ENCODE peak calls at places on chromosomes 6 and 20, in seven cellular contexts. One of them, this sample, is unnamed.

GRCh38 chr6:165486183-165487137 is 176.6 kb downstream of the PDE10A start:
- DNase-seq in heart right ventricle: no peak
- DNase-seq in HAP-1: no peak
- DNase-seq in activated T-cell treated with anti-CD3 and anti-CD28 coated beads for 1 hour: no peak
- DNase-seq in kidney tubule cell: peak; percentile 32
- DNase-seq in stimulated activated CD4-positive, alpha-beta T cell treated with anti-CD3 and anti-CD28 coated beads, Interleukin-4, amount 100 ng/mL, for 48 hours: no peak
- DNase-seq in activated CD4-positive, alpha-beta T cell treated with anti-CD3 and anti-CD28 coated beads, Interleukin-2, amount 50 U/mL, for 1 hour: no peak
- DNase-seq in this sample: no peak

GRCh38 chr6:17865798-17866725 is 121.4 kb downstream of the KIF13A start:
- DNase-seq in heart right ventricle: peak; percentile 74
- DNase-seq in HAP-1: no peak
- DNase-seq in activated T-cell treated with anti-CD3 and anti-CD28 coated beads for 1 hour: no peak
- DNase-seq in kidney tubule cell: peak; percentile 100
- DNase-seq in stimulated activated CD4-positive, alpha-beta T cell treated with anti-CD3 and anti-CD28 coated beads, Interleukin-4, amount 100 ng/mL, for 48 hours: no peak
- DNase-seq in activated CD4-positive, alpha-beta T cell treated with anti-CD3 and anti-CD28 coated beads, Interleukin-2, amount 50 U/mL, for 1 hour: no peak
- DNase-seq in this sample: no peak

GRCh38 chr6:9540534-9541126 is 874.2 kb downstream of the TFAP2A start:
- DNase-seq in heart right ventricle: no peak
- DNase-seq in HAP-1: peak; percentile 29
- DNase-seq in activated T-cell treated with anti-CD3 and anti-CD28 coated beads for 1 hour: no peak
- DNase-seq in kidney tubule cell: peak; percentile 70
- DNase-seq in stimulated activated CD4-positive, alpha-beta T cell treated with anti-CD3 and anti-CD28 coated beads, Interleukin-4, amount 100 ng/mL, for 48 hours: no peak
- DNase-seq in activated CD4-positive, alpha-beta T cell treated with anti-CD3 and anti-CD28 coated beads, Interleukin-2, amount 50 U/mL, for 1 hour: no peak
- DNase-seq in this sample: peak; percentile 57

GRCh38 chr20:50136822-50137599 is 16.5 kb downstream of the PEDS1 start:
- DNase-seq in heart right ventricle: no peak
- DNase-seq in HAP-1: no peak
- DNase-seq in activated T-cell treated with anti-CD3 and anti-CD28 coated beads for 1 hour: no peak
- DNase-seq in kidney tubule cell: peak; percentile 71
- DNase-seq in stimulated activated CD4-positive, alpha-beta T cell treated with anti-CD3 and anti-CD28 coated beads, Interleukin-4, amount 100 ng/mL, for 48 hours: no peak
- DNase-seq in activated CD4-positive, alpha-beta T cell treated with anti-CD3 and anti-CD28 coated beads, Interleukin-2, amount 50 U/mL, for 1 hour: no peak
- DNase-seq in this sample: no peak

GRCh38 chr6:132684998-132685397 is 26.0 kb upstream of the TAAR1 start:
- DNase-seq in heart right ventricle: no peak
- DNase-seq in HAP-1: no peak
- DNase-seq in activated T-cell treated with anti-CD3 and anti-CD28 coated beads for 1 hour: no peak
- DNase-seq in kidney tubule cell: peak; percentile 13
- DNase-seq in stimulated activated CD4-positive, alpha-beta T cell treated with anti-CD3 and anti-CD28 coated beads, Interleukin-4, amount 100 ng/mL, for 48 hours: no peak
- DNase-seq in activated CD4-positive, alpha-beta T cell treated with anti-CD3 and anti-CD28 coated beads, Interleukin-2, amount 50 U/mL, for 1 hour: no peak
- DNase-seq in this sample: no peak

GRCh38 chr20:48681201-48681881 is 146.5 kb downstream of the PREX1 start:
- DNase-seq in heart right ventricle: no peak
- DNase-seq in HAP-1: no peak
- DNase-seq in activated T-cell treated with anti-CD3 and anti-CD28 coated beads for 1 hour: no peak
- DNase-seq in kidney tubule cell: no peak
- DNase-seq in stimulated activated CD4-positive, alpha-beta T cell treated with anti-CD3 and anti-CD28 coated beads, Interleukin-4, amount 100 ng/mL, for 48 hours: no peak
- DNase-seq in activated CD4-positive, alpha-beta T cell treated with anti-CD3 and anti-CD28 coated beads, Interleukin-2, amount 50 U/mL, for 1 hour: no peak
- DNase-seq in this sample: no peak

GRCh38 chr20:11921326-11921725 is 3.6 kb downstream of the BTBD3 start:
- DNase-seq in heart right ventricle: no peak
- DNase-seq in HAP-1: no peak
- DNase-seq in activated T-cell treated with anti-CD3 and anti-CD28 coated beads for 1 hour: no peak
- DNase-seq in kidney tubule cell: peak; percentile 3
- DNase-seq in stimulated activated CD4-positive, alpha-beta T cell treated with anti-CD3 and anti-CD28 coated beads, Interleukin-4, amount 100 ng/mL, for 48 hours: no peak
- DNase-seq in activated CD4-positive, alpha-beta T cell treated with anti-CD3 and anti-CD28 coated beads, Interleukin-2, amount 50 U/mL, for 1 hour: no peak
- DNase-seq in this sample: peak; percentile 33

GRCh38 chr20:21151791-21152190 is 25.9 kb downstream of the KIZ start:
- DNase-seq in heart right ventricle: no peak
- DNase-seq in HAP-1: no peak
- DNase-seq in activated T-cell treated with anti-CD3 and anti-CD28 coated beads for 1 hour: no peak
- DNase-seq in kidney tubule cell: no peak
- DNase-seq in stimulated activated CD4-positive, alpha-beta T cell treated with anti-CD3 and anti-CD28 coated beads, Interleukin-4, amount 100 ng/mL, for 48 hours: no peak
- DNase-seq in activated CD4-positive, alpha-beta T cell treated with anti-CD3 and anti-CD28 coated beads, Interleukin-2, amount 50 U/mL, for 1 hour: no peak
- DNase-seq in this sample: no peak

GRCh38 chr6:75210885-75211739 is 5.3 kb upstream of the COL12A1 start:
- DNase-seq in heart right ventricle: peak; percentile 65
- DNase-seq in HAP-1: peak; percentile 73
- DNase-seq in activated T-cell treated with anti-CD3 and anti-CD28 coated beads for 1 hour: peak; percentile 39
- DNase-seq in kidney tubule cell: peak; percentile 68
- DNase-seq in stimulated activated CD4-positive, alpha-beta T cell treated with anti-CD3 and anti-CD28 coated beads, Interleukin-4, amount 100 ng/mL, for 48 hours: no peak
- DNase-seq in activated CD4-positive, alpha-beta T cell treated with anti-CD3 and anti-CD28 coated beads, Interleukin-2, amount 50 U/mL, for 1 hour: peak; percentile 35
- DNase-seq in this sample: peak; percentile 65

GRCh38 chr20:62623488-62624324 is 18.6 kb upstream of the SLCO4A1 start:
- DNase-seq in heart right ventricle: peak; percentile 94
- DNase-seq in HAP-1: peak; percentile 94
- DNase-seq in activated T-cell treated with anti-CD3 and anti-CD28 coated beads for 1 hour: peak; percentile 74
- DNase-seq in kidney tubule cell: peak; percentile 97
- DNase-seq in stimulated activated CD4-positive, alpha-beta T cell treated with anti-CD3 and anti-CD28 coated beads, Interleukin-4, amount 100 ng/mL, for 48 hours: peak; percentile 88
- DNase-seq in activated CD4-positive, alpha-beta T cell treated with anti-CD3 and anti-CD28 coated beads, Interleukin-2, amount 50 U/mL, for 1 hour: peak; percentile 79
- DNase-seq in this sample: peak; percentile 53

GRCh38 chr20:17138237-17138636 is 88.6 kb upstream of the PCSK2 start:
- DNase-seq in heart right ventricle: no peak
- DNase-seq in HAP-1: no peak
- DNase-seq in activated T-cell treated with anti-CD3 and anti-CD28 coated beads for 1 hour: no peak
- DNase-seq in kidney tubule cell: no peak
- DNase-seq in stimulated activated CD4-positive, alpha-beta T cell treated with anti-CD3 and anti-CD28 coated beads, Interleukin-4, amount 100 ng/mL, for 48 hours: no peak
- DNase-seq in activated CD4-positive, alpha-beta T cell treated with anti-CD3 and anti-CD28 coated beads, Interleukin-2, amount 50 U/mL, for 1 hour: no peak
- DNase-seq in this sample: no peak

GRCh38 chr6:138568997-138569396 is 69.7 kb upstream of the NHSL1 start:
- DNase-seq in heart right ventricle: no peak
- DNase-seq in HAP-1: no peak
- DNase-seq in activated T-cell treated with anti-CD3 and anti-CD28 coated beads for 1 hour: no peak
- DNase-seq in kidney tubule cell: no peak
- DNase-seq in stimulated activated CD4-positive, alpha-beta T cell treated with anti-CD3 and anti-CD28 coated beads, Interleukin-4, amount 100 ng/mL, for 48 hours: no peak
- DNase-seq in activated CD4-positive, alpha-beta T cell treated with anti-CD3 and anti-CD28 coated beads, Interleukin-2, amount 50 U/mL, for 1 hour: no peak
- DNase-seq in this sample: no peak

GRCh38 chr20:53346266-53346665 is 247.4 kb downstream of the ZNF217 start:
- DNase-seq in heart right ventricle: no peak
- DNase-seq in HAP-1: no peak
- DNase-seq in activated T-cell treated with anti-CD3 and anti-CD28 coated beads for 1 hour: no peak
- DNase-seq in kidney tubule cell: no peak
- DNase-seq in stimulated activated CD4-positive, alpha-beta T cell treated with anti-CD3 and anti-CD28 coated beads, Interleukin-4, amount 100 ng/mL, for 48 hours: no peak
- DNase-seq in activated CD4-positive, alpha-beta T cell treated with anti-CD3 and anti-CD28 coated beads, Interleukin-2, amount 50 U/mL, for 1 hour: no peak
- DNase-seq in this sample: no peak